ENCODE peak calls at places on chromosomes 3 and 15, in four cellular contexts. T, H, K and Z are unnamed samples.

GRCh38 chr3:55488398-55489055 is 1.4 kb upstream of the WNT5A start:
- DNase-seq in T (peak; percentile 56), H (peak; percentile 58), K (peak; percentile 75), Z (peak; percentile 82)

GRCh38 chr15:59594493-59594942 is 17.1 kb upstream of the GCNT3 start:
- DNase-seq in T (peak; percentile 6), H (no peak), K (no peak), Z (no peak)

GRCh38 chr15:62125763-62126162 is 39.3 kb downstream of the C2CD4B start:
- DNase-seq in T (peak; percentile 38), H (no peak), K (no peak), Z (no peak)

GRCh38 chr15:60751985-60752952 is 273.3 kb upstream of the ICE2 start:
- DNase-seq in T (peak; percentile 49), H (no peak), K (no peak), Z (no peak)

GRCh38 chr3:24454862-24455261 is 39.8 kb downstream of the THRB start:
- DNase-seq in T (no peak), H (no peak), K (no peak), Z (no peak)

GRCh38 chr3:134446800-134447199 is 39.0 kb downstream of the ANAPC13 start:
- DNase-seq in T (no peak), H (no peak), K (no peak), Z (no peak)

GRCh38 chr3:52848617-52849016 is 13.8 kb upstream of the MUSTN1 start:
- DNase-seq in T (no peak), H (no peak), K (no peak), Z (no peak)

GRCh38 chr3:196654006-196654405 is 14.5 kb downstream of the NRROS start:
- DNase-seq in T (no peak), H (no peak), K (no peak), Z (no peak)

GRCh38 chr15:49265911-49266310 is 95.9 kb downstream of the GALK2 start:
- DNase-seq in T (no peak), H (no peak), K (no peak), Z (no peak)

GRCh38 chr15:39125904-39126303 is 455.0 kb upstream of the THBS1 start:
- DNase-seq in T (no peak), H (no peak), K (no peak), Z (no peak)
- TF ChIP-seq CTCF in T (peak; percentile 59), H (peak; percentile 64), K (peak; percentile 87), Z (peak; percentile 81)

GRCh38 chr3:110314512-110315114 is 757.0 kb upstream of the NECTIN3 start:
- DNase-seq in T (peak; percentile 35), H (no peak), K (no peak), Z (no peak)
- TF ChIP-seq CTCF in T (peak; percentile 73), H (peak; percentile 73), K (peak; percentile 85), Z (peak; percentile 84)

DNA sequence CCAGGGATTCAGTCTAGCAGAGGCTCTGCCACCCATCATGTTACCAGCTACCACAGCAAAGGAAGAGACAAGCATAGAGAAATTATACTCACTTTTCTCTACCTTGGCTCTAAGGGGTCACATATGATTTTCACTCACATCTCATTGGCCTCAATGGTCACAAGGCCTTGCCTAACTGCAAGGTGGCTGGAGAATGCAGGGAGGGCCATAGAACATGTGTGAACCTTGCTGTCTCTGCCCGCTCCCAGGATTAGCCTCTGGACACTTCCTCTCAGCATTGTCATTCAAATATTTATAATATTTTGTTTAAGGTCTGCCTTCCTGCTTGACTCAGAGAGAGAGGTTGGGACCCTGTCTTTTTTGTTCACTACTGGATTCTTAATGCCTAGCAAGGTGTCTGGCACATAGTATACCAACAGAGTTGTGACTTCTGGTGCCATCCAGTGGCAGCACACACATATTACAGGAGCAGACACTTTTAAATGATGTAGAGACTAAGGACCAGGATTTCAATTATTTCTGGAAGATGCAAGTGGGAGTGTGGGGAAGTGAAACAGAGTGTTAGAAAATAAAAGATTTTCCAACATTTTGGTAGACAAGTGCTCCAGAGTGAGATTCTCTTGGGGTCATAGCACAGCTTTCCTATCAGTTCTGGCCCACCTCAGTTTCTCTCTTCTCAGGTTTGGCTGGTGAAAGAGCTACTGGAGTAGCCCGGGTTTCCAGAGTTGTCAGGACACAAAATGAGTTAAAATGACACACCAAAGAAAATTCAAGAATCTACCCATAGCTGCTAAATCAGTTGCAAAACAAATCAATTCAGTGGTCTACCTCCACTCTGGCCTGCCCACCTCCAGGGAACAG is 119.0 kb upstream of the RASGRP1 start:
- DNase-seq in T (peak; percentile 42), H (no peak), K (no peak), Z (no peak)
- TF ChIP-seq CTCF in T (peak; percentile 81), H (peak; percentile 89), K (peak; percentile 96), Z (peak; percentile 89)

GRCh38 chr15:71107501-71107815 is 7.8 kb upstream of the THSD4 start:
- DNase-seq in T (no peak), H (no peak), K (no peak), Z (no peak)

GRCh38 chr15:71109890-71110289 is 5.4 kb upstream of the THSD4 start:
- DNase-seq in T (no peak), H (no peak), K (no peak), Z (no peak)

GRCh38 chr15:71106802-71107500 is 8.3 kb upstream of the THSD4 start:
- DNase-seq in T (no peak), H (no peak), K (no peak), Z (no peak)

GRCh38 chr15:71110800-71111565 is 4.3 kb upstream of the THSD4 start:
- DNase-seq in T (no peak), H (no peak), K (no peak), Z (no peak)

GRCh38 chr15:71109130-71109529 is 6.1 kb upstream of the THSD4 start:
- DNase-seq in T (no peak), H (no peak), K (no peak), Z (no peak)
- TF ChIP-seq CTCF in T (peak; percentile 9), H (no peak), K (peak; percentile 41), Z (no peak)

GRCh38 chr3:122942937-122943827 is 84.4 kb downstream of the SEMA5B start:
- DNase-seq in T (peak; percentile 73), H (peak; percentile 70), K (no peak), Z (no peak)

GRCh38 chr3:122940628-122941086 is 86.9 kb downstream of the SEMA5B start:
- DNase-seq in T (no peak), H (no peak), K (no peak), Z (no peak)

GRCh38 chr3:122942241-122942640 is 85.3 kb downstream of the SEMA5B start:
- DNase-seq in T (no peak), H (no peak), K (no peak), Z (no peak)

GRCh38 chr3:122943828-122944190 is 83.8 kb downstream of the SEMA5B start:
- DNase-seq in T (no peak), H (no peak), K (no peak), Z (no peak)

DNA sequence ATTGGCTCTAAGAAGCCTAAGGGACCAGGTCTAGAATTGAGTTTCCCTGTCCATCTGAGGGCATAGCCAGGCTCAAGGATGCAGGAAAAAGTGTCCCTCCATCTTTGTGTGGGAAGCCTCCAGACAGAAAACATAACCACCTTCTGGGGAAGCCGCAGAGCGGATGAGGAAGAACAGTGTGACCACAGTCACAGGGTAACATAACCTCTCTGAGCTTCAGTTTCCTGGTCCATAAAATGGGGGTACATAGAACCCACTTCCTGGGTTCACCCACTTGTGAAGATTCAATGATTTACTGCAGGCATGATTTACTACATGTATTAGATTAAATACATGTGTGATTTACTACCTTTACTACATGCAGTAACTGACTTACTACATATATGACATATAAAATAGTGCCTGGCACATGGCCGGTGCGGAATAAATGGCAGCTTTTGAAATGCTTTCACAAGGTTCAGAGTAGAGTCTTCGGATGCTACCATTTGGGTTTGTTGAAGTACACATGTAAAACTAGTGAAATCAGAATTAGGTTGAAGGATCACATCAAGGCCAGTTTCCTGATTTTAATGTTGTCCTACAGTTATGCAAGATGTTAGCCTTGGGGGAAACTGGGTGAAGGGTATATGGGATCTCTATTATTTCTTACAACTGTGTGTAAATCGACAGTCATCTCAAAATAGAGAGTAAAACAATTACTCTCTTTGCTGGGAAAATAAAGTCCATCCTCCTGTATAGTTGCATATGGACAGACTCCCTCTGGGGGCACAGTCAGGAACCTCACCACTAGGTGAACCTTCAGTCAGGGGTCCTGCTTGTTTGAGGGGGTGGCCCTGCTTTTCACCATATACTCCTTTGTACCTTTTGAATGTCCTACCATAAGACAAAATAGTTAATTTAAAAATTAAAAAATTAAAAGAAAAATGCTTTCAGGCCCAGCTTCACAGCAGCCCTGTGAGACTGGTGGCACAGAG is 86.0 kb downstream of the SEMA5B start:
- DNase-seq in T (no peak), H (no peak), K (no peak), Z (no peak)
- TF ChIP-seq CTCF in T (no peak), H (no peak), K (no peak), Z (peak; percentile 63)

DNA sequence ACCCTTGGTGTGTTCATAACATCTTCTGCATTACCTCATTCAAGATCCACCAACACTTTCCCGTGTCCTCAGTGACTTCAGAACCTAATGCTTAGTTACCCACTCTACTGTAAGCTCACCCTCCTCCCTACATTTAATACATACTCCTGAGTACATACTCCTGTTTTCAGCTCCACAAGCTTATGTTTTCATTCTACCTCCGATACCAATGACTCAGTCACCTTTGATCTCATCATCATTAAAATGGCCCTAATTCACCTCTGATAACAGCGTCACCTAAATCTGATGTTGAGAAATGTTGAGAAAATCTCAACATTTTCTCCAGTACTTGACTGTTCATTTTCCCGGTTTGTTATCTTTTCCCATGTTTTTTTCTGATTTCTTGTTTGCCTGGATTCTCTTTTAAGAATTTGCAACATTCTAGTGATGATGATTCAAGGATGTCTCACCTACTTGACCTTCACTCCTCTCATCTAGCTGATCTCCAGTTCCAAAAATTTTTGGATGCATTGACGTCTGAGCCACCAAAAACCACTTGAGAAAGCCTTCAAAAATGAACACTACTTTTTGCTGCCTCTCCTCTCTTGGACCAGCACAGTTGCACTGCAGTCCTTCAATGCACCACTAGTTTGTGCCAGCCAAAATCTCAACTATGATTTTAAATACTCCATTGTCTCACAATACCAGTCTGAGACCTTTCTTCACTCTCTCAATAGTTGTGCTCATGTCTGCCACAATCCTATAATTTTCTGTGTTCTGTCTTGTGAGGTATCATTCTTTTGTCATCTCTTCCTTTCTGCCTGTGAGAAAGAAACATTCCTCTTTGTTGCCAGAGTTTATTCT is 220.7 kb upstream of the SEMA6D start:
- DNase-seq in T (no peak), H (no peak), K (no peak), Z (no peak)
- TF ChIP-seq CTCF in T (no peak), H (no peak), K (peak; percentile 7), Z (peak; percentile 58)

GRCh38 chr15:83653639-83654378 is at the start of gene ADAMTSL3:
- DNase-seq in T (peak; percentile 80), H (peak; percentile 66), K (no peak), Z (no peak)
- TF ChIP-seq CTCF in T (no peak), H (no peak), K (peak; percentile 42), Z (no peak)

DNA sequence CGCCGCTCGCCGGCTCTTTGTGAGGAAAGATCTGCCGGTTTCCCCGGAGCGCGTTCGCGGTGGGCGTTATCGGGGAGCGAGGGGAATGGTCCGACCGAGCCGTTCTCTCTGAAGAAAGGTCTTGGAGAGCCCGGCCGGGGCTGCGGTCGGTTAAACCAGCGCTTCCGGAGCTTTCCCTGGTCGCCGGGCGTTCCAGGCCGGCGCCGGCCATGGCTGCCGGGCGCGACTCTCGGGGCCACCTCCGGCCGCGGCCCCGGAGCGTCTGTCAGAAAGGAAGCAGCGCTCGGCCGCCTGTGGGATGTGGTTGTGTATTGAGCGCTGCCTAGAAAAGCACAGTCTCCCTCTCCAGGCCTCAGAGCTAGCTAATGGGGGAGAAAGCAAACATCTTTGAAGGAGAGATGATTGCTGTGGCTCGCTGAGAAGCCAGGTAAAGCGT is 731 bp downstream of the FYTTD1 start:
- DNase-seq in T (peak; percentile 69), H (peak; percentile 75), K (peak; percentile 67), Z (no peak)
- TF ChIP-seq CTCF in T (no peak), H (peak; percentile 15), K (no peak), Z (peak; percentile 20)